ENCODE peak calls at places on chromosome 4, in five cellular contexts. One of them, this sample, is unnamed.

GRCh38 chr4:101081695-101082369 is 265.5 kb downstream of the PPP3CA start:
- DNase-seq in spleen: no peak
- DNase-seq in transverse colon: no peak
- DNase-seq in NB4: no peak
- DNase-seq in lower leg skin: no peak
- DNase-seq in this sample: peak

GRCh38 chr4:33715996-33716395 is 2528.3 kb downstream of the ARAP2 start:
- DNase-seq in spleen: no peak
- DNase-seq in transverse colon: no peak
- DNase-seq in NB4: no peak
- DNase-seq in lower leg skin: peak
- DNase-seq in this sample: no peak

GRCh38 chr4:75831856-75832405 is 70.3 kb downstream of the PPEF2 start:
- DNase-seq in spleen: no peak
- DNase-seq in transverse colon: peak
- DNase-seq in NB4: peak
- DNase-seq in lower leg skin: no peak
- DNase-seq in this sample: no peak

GRCh38 chr4:75726577-75726976 is 2.2 kb downstream of the USO1 start:
- DNase-seq in spleen: no peak
- DNase-seq in transverse colon: no peak
- DNase-seq in NB4: no peak
- DNase-seq in lower leg skin: no peak
- DNase-seq in this sample: no peak

GRCh38 chr4:180745019-180745418 is 1498.2 kb upstream of the TENM3 start:
- DNase-seq in spleen: no peak
- DNase-seq in transverse colon: no peak
- DNase-seq in NB4: no peak
- DNase-seq in lower leg skin: no peak
- DNase-seq in this sample: no peak

GRCh38 chr4:154314248-154314647 is 177.4 kb downstream of the DCHS2 start:
- DNase-seq in spleen: no peak
- DNase-seq in transverse colon: no peak
- DNase-seq in NB4: no peak
- DNase-seq in lower leg skin: no peak
- DNase-seq in this sample: no peak

GRCh38 chr4:39312821-39313220 is 53.3 kb downstream of the RFC1 start:
- DNase-seq in spleen: no peak
- DNase-seq in transverse colon: no peak
- DNase-seq in NB4: no peak
- DNase-seq in lower leg skin: no peak
- DNase-seq in this sample: no peak

GRCh38 chr4:55186123-55186522 is 60.7 kb upstream of the KDR start:
- DNase-seq in spleen: no peak
- DNase-seq in transverse colon: no peak
- DNase-seq in NB4: no peak
- DNase-seq in lower leg skin: no peak
- DNase-seq in this sample: no peak

DNA sequence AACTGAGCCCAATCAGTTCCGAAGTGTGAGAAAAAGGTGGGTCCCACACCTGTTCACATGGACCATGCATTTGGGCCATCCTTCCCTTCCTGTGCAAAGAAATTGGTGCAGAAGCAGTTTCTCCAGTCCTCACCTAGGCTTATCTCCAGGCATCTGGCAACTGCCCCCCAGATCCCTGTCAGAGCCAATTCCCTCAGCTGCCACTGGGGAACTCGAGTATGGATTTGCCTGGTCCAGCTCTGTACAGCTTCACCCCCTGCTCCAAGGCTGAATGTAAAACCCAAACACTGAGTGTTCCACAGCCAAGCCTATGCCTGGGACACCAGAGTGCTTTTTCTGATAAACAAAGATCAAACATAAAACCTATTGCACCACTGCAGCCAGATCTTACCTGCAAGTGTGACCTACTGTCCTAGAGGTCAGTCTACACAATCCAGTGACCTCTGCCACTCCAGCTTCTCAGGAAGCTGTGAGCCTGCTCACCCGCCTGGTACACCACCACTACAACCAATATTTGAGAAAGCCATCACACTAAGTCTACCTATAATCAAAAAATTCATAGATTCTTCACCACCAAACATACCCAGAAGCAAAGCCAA is 136.4 kb downstream of the STPG2 start:
- DNase-seq in spleen: no peak
- DNase-seq in transverse colon: no peak
- DNase-seq in NB4: no peak
- DNase-seq in lower leg skin: no peak
- DNase-seq in this sample: no peak
- TF ChIP-seq CTCF in spleen: no peak
- TF ChIP-seq CTCF in transverse colon: no peak
- TF ChIP-seq CTCF in NB4: no peak
- TF ChIP-seq CTCF in lower leg skin: no peak
- TF ChIP-seq CTCF in this sample: no peak

GRCh38 chr4:82797048-82797590 is 1.5 kb downstream of the SCD5 start:
- DNase-seq in spleen: no peak
- DNase-seq in transverse colon: no peak
- DNase-seq in NB4: no peak
- DNase-seq in lower leg skin: no peak
- DNase-seq in this sample: no peak

GRCh38 chr4:82801910-82802521 is 3.4 kb upstream of the SCD5 start:
- DNase-seq in spleen: no peak
- DNase-seq in transverse colon: no peak
- DNase-seq in NB4: peak
- DNase-seq in lower leg skin: no peak
- DNase-seq in this sample: no peak

GRCh38 chr4:82797591-82798081 is 960 bp downstream of the SCD5 start:
- DNase-seq in spleen: no peak
- DNase-seq in transverse colon: peak
- DNase-seq in NB4: peak
- DNase-seq in lower leg skin: no peak
- DNase-seq in this sample: no peak

GRCh38 chr4:82799006-82799881 is 648 bp upstream of the SCD5 start:
- DNase-seq in spleen: no peak
- DNase-seq in transverse colon: peak
- DNase-seq in NB4: no peak
- DNase-seq in lower leg skin: no peak
- DNase-seq in this sample: no peak

GRCh38 chr4:82798168-82799005 is at the start of gene SCD5:
- DNase-seq in spleen: peak
- DNase-seq in transverse colon: peak
- DNase-seq in NB4: peak
- DNase-seq in lower leg skin: peak
- DNase-seq in this sample: peak
- TF ChIP-seq POLR2A in spleen: no peak
- TF ChIP-seq POLR2A in transverse colon: no peak
- TF ChIP-seq POLR2A in NB4: no peak
- TF ChIP-seq POLR2A in lower leg skin: no peak
- TF ChIP-seq POLR2A in this sample: no peak

GRCh38 chr4:4271912-4272311 is 18.0 kb downstream of the LYAR start:
- DNase-seq in spleen: no peak
- DNase-seq in transverse colon: no peak
- DNase-seq in NB4: peak
- DNase-seq in lower leg skin: no peak
- DNase-seq in this sample: no peak
- TF ChIP-seq CTCF in spleen: no peak
- TF ChIP-seq CTCF in transverse colon: no peak
- TF ChIP-seq CTCF in NB4: no peak
- TF ChIP-seq CTCF in lower leg skin: no peak
- TF ChIP-seq CTCF in this sample: no peak

GRCh38 chr4:128812360-128812958 is 3.0 kb downstream of the JADE1 start:
- DNase-seq in spleen: no peak
- DNase-seq in transverse colon: no peak
- DNase-seq in NB4: peak
- DNase-seq in lower leg skin: peak
- DNase-seq in this sample: no peak
- TF ChIP-seq POLR2A in spleen: no peak
- TF ChIP-seq POLR2A in transverse colon: no peak
- TF ChIP-seq POLR2A in NB4: no peak
- TF ChIP-seq POLR2A in lower leg skin: no peak
- TF ChIP-seq POLR2A in this sample: no peak

DNA sequence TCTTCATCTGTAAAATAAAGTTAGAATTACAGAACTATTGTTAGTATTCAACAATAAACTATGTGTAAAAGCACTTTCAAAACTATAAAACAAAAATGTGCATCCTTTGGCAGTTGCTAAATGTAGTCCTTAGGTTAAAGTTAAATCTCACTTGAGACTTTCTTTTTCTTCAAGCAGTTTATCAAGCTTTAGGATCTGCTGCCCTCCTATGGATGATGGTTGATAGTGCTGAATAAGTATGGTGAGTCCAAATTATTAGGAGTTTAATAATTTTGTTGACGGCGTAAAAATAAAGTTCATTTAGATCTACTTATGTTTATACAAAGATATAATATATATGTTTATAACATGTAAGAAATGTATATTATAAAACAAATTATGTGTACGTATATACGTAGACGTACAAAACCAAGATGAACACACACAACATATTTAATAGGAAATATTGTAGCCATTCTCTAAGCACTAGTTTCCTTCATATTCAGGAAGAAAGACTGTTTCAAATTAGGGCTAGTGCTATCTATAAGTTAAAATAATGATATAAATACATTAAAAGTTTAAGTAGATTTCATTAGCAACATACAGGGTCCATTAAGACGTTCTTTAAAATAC is 22.3 kb downstream of the UGT2A2 start:
- DNase-seq in spleen: no peak
- DNase-seq in transverse colon: no peak
- DNase-seq in NB4: peak
- DNase-seq in lower leg skin: no peak
- DNase-seq in this sample: no peak
- TF ChIP-seq CTCF in spleen: no peak
- TF ChIP-seq CTCF in transverse colon: no peak
- TF ChIP-seq CTCF in NB4: peak
- TF ChIP-seq CTCF in lower leg skin: no peak
- TF ChIP-seq CTCF in this sample: peak

GRCh38 chr4:167775374-167775773 is 317.0 kb upstream of the ANXA10 start:
- DNase-seq in spleen: no peak
- DNase-seq in transverse colon: no peak
- DNase-seq in NB4: no peak
- DNase-seq in lower leg skin: no peak
- DNase-seq in this sample: no peak

GRCh38 chr4:167774646-167775045 is 317.7 kb upstream of the ANXA10 start:
- DNase-seq in spleen: no peak
- DNase-seq in transverse colon: no peak
- DNase-seq in NB4: no peak
- DNase-seq in lower leg skin: no peak
- DNase-seq in this sample: no peak

GRCh38 chr4:167779864-167780263 is 312.5 kb upstream of the ANXA10 start:
- DNase-seq in spleen: no peak
- DNase-seq in transverse colon: no peak
- DNase-seq in NB4: no peak
- DNase-seq in lower leg skin: no peak
- DNase-seq in this sample: no peak

GRCh38 chr4:167779280-167779679 is 313.1 kb upstream of the ANXA10 start:
- DNase-seq in spleen: no peak
- DNase-seq in transverse colon: no peak
- DNase-seq in NB4: no peak
- DNase-seq in lower leg skin: no peak
- DNase-seq in this sample: no peak
- TF ChIP-seq POLR2A in spleen: no peak
- TF ChIP-seq POLR2A in transverse colon: no peak
- TF ChIP-seq POLR2A in NB4: no peak
- TF ChIP-seq POLR2A in lower leg skin: no peak
- TF ChIP-seq POLR2A in this sample: no peak

This sample was measured in right lobe of liver.